ENCODE peak calls at places on chromosomes 11 and 22, in ten cellular contexts. A is WTC11; X is activated naive CD8-positive, alpha-beta T cell treated with anti-CD3 and anti-CD28 coated beads, Interleukin-2, amount 50 U/mL, for 24 hours; L is Panc1; H is T-helper 17 cell; R is stimulated activated memory B cell treated with anti-CD40 and anti-IgM and Interleukin-4, amounts not matched to agents 10 μg/mL and 1 μg/mL and 100 μg/mL, for 72 hours; K is HepG2; Y is right cardiac atrium; Q is lower lobe of right lung; I is activated CD4-positive, alpha-beta T cell treated with anti-CD3 and anti-CD28 coated beads for 36 hours. F is an unnamed sample.
A peak's percentile ranks its signal among the peaks of the same experiment; 100 is the strongest.

GRCh38 chr22:25027552-25027951 is 75.0 kb downstream of the KIAA1671 start:
- ATAC-seq in A (no peak), X (no peak), L (peak; percentile 54), H (no peak), R (no peak), K (no peak), Y (peak; percentile 79), Q (no peak), I (no peak), F (no peak)

GRCh38 chr22:41274856-41275255 is 11.1 kb downstream of the RANGAP1 start:
- ATAC-seq in A (no peak), X (no peak), L (no peak), H (no peak), R (no peak), K (no peak), Y (peak; percentile 45), Q (no peak), I (no peak), F (no peak)

GRCh38 chr22:49462291-49462690 is 365.4 kb downstream of the BRD1 start:
- ATAC-seq in A (no peak), X (no peak), L (no peak), H (no peak), R (no peak), K (no peak), Y (no peak), Q (no peak), I (no peak), F (no peak)

GRCh38 chr11:64204464-64204989 is 2.0 kb upstream of the FERMT3 start:
- ATAC-seq in A (peak; percentile 88), X (peak; percentile 16), L (peak; percentile 44), H (peak; percentile 72), R (peak; percentile 49), K (peak; percentile 25), Y (peak; percentile 49), Q (peak; percentile 78), I (peak; percentile 30), F (peak; percentile 76)

GRCh38 chr22:32587449-32587848 is 112.8 kb downstream of the FBXO7 start:
- ATAC-seq in A (no peak), X (no peak), L (no peak), H (no peak), R (no peak), K (no peak), Y (peak; percentile 52), Q (no peak), I (no peak), F (peak; percentile 80)

GRCh38 chr11:22920939-22921565 is 60.8 kb upstream of the CCDC179 start:
- ATAC-seq in A (peak; percentile 93), X (peak; percentile 72), L (peak; percentile 72), H (peak; percentile 56), R (peak; percentile 71), K (peak; percentile 92), Y (peak; percentile 77), Q (peak; percentile 67), I (peak; percentile 58), F (no peak)

GRCh38 chr11:75554258-75555022 is 7.6 kb upstream of the SERPINH1 start:
- ATAC-seq in A (peak; percentile 95), X (no peak), L (peak; percentile 36), H (no peak), R (peak; percentile 13), K (peak; percentile 79), Y (peak; percentile 92), Q (peak; percentile 80), I (no peak), F (peak; percentile 93)

GRCh38 chr11:34855021-34855753 is 61.0 kb downstream of the APIP start:
- ATAC-seq in A (no peak), X (no peak), L (no peak), H (no peak), R (no peak), K (no peak), Y (peak; percentile 52), Q (peak; percentile 88), I (no peak), F (no peak)

F was measured in gastroesophageal sphincter.